ENCODE peak calls at places on chromosomes 1 and 21, in four cellular contexts. X is SK-N-SH, H is A549, M is GM12878. W is an unnamed sample.

GRCh38 chr1:220251272-220251671 is 21.0 kb downstream of the RAB3GAP2 start:
- DNase-seq in H (no peak), M (no peak), X (no peak), W (no peak)

GRCh38 chr1:172429324-172430127 is 9.0 kb downstream of the C1orf105 start:
- DNase-seq in X (peak; percentile 40), H (peak; percentile 65), M (peak; percentile 34), W (peak; percentile 63)

GRCh38 chr1:196464545-196464944 is 143.7 kb downstream of the KCNT2 start:
- DNase-seq in M (no peak), H (no peak), X (no peak), W (no peak)

GRCh38 chr1:154972517-154973343 is 1.8 kb upstream of the CKS1B start:
- DNase-seq in H (peak; percentile 85), X (no peak), M (no peak), W (peak; percentile 95)

GRCh38 chr1:206004821-206005220 is 1.6 kb upstream of the RAB7B start:
- DNase-seq in X (no peak), M (no peak), H (no peak), W (no peak)

GRCh38 chr1:246293366-246294121 is 213.5 kb downstream of the SMYD3 start:
- DNase-seq in M (no peak), H (no peak), X (no peak), W (no peak)

GRCh38 chr1:24057171-24057570 is 54.8 kb downstream of the MYOM3 start:
- DNase-seq in H (no peak), X (no peak), M (no peak), W (no peak)

GRCh38 chr1:151982300-151983005 is 11.2 kb downstream of the S100A10 start:
- DNase-seq in H (no peak), X (no peak), M (no peak), W (no peak)

GRCh38 chr1:227390525-227390924 is 72.2 kb upstream of the CDC42BPA start:
- DNase-seq in H (no peak), M (no peak), X (no peak), W (no peak)

GRCh38 chr1:27154991-27155781 is at the start of gene SLC9A1:
- DNase-seq in H (peak; percentile 60), X (peak; percentile 94), M (peak; percentile 75), W (peak; percentile 85)

GRCh38 chr21:29295066-29295650 is 3.6 kb upstream of the BACH1 start:
- DNase-seq in H (no peak), M (no peak), X (no peak), W (no peak)

GRCh38 chr21:42262826-42263225 is 43.9 kb downstream of the ABCG1 start:
- DNase-seq in X (peak; percentile 45), M (no peak), H (peak; percentile 8), W (peak; percentile 52)

GRCh38 chr1:147225193-147225730 is at the start of gene FMO5:
- DNase-seq in M (no peak), X (peak; percentile 57), H (peak; percentile 76), W (no peak)

GRCh38 chr1:21534674-21535378 is 25.6 kb downstream of the ALPL start:
- DNase-seq in X (no peak), M (no peak), H (peak; percentile 60), W (peak; percentile 77)

GRCh38 chr21:31713973-31714740 is 17.8 kb downstream of the SCAF4 start:
- DNase-seq in X (no peak), M (no peak), H (no peak), W (no peak)

GRCh38 chr1:65207317-65207716 is 59.3 kb downstream of the AK4 start:
- DNase-seq in X (no peak), H (no peak), M (no peak), W (no peak)

GRCh38 chr1:160837558-160838205 is 25.0 kb downstream of the CD244 start:
- DNase-seq in H (no peak), X (peak; percentile 15), M (peak; percentile 78), W (no peak)

GRCh38 chr1:10378071-10378841 is 20.6 kb upstream of the PGD start:
- DNase-seq in M (no peak), H (peak; percentile 62), X (no peak), W (no peak)

GRCh38 chr21:32779983-32780382 is 8.4 kb upstream of the PAXBP1 start:
- DNase-seq in H (no peak), X (no peak), M (peak; percentile 19), W (no peak)

GRCh38 chr21:32777269-32777668 is 5.7 kb upstream of the PAXBP1 start:
- DNase-seq in X (no peak), M (no peak), H (no peak), W (no peak)

GRCh38 chr21:32776743-32777142 is 5.2 kb upstream of the PAXBP1 start:
- DNase-seq in H (no peak), M (no peak), X (no peak), W (no peak)

GRCh38 chr21:32782698-32783097 is 11.1 kb upstream of the PAXBP1 start:
- DNase-seq in M (no peak), H (no peak), X (no peak), W (no peak)
- TF ChIP-seq PBX3 in M (no peak), H (no peak), X (no peak), W (no peak)

GRCh38 chr1:33637846-33638440 is 165.5 kb downstream of the ZSCAN20 start:
- DNase-seq in H (no peak), M (no peak), X (no peak), W (no peak)
- TF ChIP-seq PBX3 in H (no peak), M (no peak), X (no peak), W (no peak)

GRCh38 chr1:202214089-202214843 is 20.7 kb downstream of the LGR6 start:
- DNase-seq in M (no peak), H (no peak), X (peak; percentile 86), W (no peak)
- TF ChIP-seq PBX3 in M (no peak), H (no peak), X (no peak), W (no peak)

GRCh38 chr1:2134232-2134603 is 60.4 kb downstream of the FAAP20 start:
- DNase-seq in M (no peak), H (no peak), X (no peak), W (peak; percentile 70)
- TF ChIP-seq PBX3 in M (no peak), H (no peak), X (no peak), W (no peak)

DNA sequence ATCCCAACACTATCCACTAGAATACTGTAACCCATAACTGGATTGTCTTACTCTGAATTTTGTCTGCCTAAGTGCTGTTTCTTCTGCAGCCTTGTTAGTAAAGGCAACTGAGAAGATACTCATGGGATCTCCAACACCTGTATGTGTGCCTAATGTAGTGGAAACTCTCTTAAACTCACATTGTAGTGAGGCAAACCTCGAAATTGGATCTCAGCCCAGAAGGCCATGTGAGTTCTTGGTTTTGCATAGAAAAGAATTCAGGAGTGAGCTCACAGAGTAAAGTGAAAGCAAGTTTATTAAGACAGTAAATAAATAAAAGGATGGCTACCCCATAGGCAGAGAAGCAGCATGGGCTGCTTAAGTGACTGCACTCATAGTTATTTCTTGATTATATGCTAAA is 1344.6 kb downstream of the NCAM2 start:
- DNase-seq in H (no peak), M (no peak), X (no peak), W (no peak)
- TF ChIP-seq PBX3 in H (no peak), M (no peak), X (no peak), W (no peak)